ENCODE peak calls at places on chromosomes 3 and 15, in seven cellular contexts. S, L, N, V, O, M and T are unnamed samples.

GRCh38 chr3:128555098-128555825 is 62.3 kb upstream of the GATA2 start:
- DNase-seq in S (no peak), L (no peak), N (peak), V (no peak), O (no peak), M (no peak), T (no peak)

GRCh38 chr15:96109820-96110219 is 220.7 kb upstream of the NR2F2 start:
- DNase-seq in S (no peak), L (no peak), N (no peak), V (no peak), O (no peak), M (no peak), T (no peak)

GRCh38 chr3:129608087-129608935 is 1.8 kb upstream of the PLXND1 start:
- DNase-seq in S (peak), L (peak), N (no peak), V (peak), O (no peak), M (no peak), T (no peak)

GRCh38 chr3:127792664-127793292 is 29.5 kb downstream of the MGLL start:
- DNase-seq in S (peak), L (peak), N (peak), V (peak), O (peak), M (peak), T (no peak)

GRCh38 chr3:24400015-24400414 is 94.6 kb downstream of the THRB start:
- DNase-seq in S (no peak), L (no peak), N (no peak), V (no peak), O (no peak), M (no peak), T (no peak)

GRCh38 chr3:49930922-49931321 is 1.3 kb upstream of the MON1A start:
- DNase-seq in S (peak), L (no peak), N (no peak), V (no peak), O (no peak), M (no peak), T (no peak)

GRCh38 chr15:35485411-35485810 is 60.6 kb downstream of the DPH6 start:
- DNase-seq in S (no peak), L (no peak), N (no peak), V (no peak), O (no peak), M (no peak), T (no peak)

GRCh38 chr3:159854500-159855124 is 134.0 kb upstream of the IL12A start:
- DNase-seq in S (peak), L (peak), N (no peak), V (peak), O (peak), M (peak), T (no peak)

GRCh38 chr15:93028111-93028631 is 60.8 kb downstream of the RGMA start:
- DNase-seq in S (peak), L (no peak), N (peak), V (no peak), O (no peak), M (no peak), T (no peak)
- TF ChIP-seq CTCF in S (no peak), L (no peak), N (no peak), V (no peak), O (no peak), M (no peak), T (no peak)

DNA sequence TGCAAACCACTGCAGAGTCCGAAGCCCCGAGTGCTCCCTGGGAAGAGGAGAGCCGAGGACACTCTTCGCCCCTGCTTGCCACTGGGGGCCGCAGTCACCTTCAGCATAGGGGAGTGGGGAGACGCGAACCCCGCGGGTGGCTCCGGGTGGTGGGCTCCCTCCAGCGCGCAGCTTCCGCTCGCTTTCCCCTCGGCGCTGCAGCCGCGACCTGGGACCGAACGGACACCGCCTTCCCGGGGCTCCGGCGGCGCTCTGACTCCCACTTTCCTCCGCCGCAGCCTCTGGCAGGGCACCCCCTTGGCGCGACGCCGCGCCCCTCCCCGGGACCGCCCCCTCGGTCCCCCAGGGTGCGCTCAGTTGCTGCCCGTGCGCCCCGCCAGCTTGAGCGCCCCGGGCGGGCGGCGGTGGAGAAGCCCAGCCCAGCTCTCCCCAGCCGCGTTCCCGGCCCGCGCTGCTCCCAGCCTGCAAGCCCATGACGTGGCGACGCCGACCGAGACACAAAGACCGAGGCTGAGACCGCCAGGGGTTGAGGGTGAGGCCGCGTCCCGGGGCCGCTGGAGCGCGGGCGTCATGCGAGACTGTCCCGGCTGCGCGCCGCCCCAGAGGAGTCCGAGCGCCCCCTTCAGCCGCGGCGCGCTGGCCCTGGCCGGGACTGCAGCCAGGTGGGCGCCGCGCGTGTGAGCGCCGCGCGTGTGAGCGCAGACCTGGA is at the start of gene MINAR1:
- DNase-seq in S (peak), L (peak), N (no peak), V (peak), O (no peak), M (peak), T (peak)
- TF ChIP-seq CTCF in S (no peak), L (peak), N (no peak), V (peak), O (peak), M (peak), T (peak)

GRCh38 chr3:14988988-14989394 is 41.6 kb downstream of the NR2C2 start:
- DNase-seq in S (no peak), L (no peak), N (no peak), V (no peak), O (no peak), M (no peak), T (peak)
- TF ChIP-seq CTCF in S (no peak), L (peak), N (no peak), V (no peak), O (no peak), M (no peak), T (peak)

DNA sequence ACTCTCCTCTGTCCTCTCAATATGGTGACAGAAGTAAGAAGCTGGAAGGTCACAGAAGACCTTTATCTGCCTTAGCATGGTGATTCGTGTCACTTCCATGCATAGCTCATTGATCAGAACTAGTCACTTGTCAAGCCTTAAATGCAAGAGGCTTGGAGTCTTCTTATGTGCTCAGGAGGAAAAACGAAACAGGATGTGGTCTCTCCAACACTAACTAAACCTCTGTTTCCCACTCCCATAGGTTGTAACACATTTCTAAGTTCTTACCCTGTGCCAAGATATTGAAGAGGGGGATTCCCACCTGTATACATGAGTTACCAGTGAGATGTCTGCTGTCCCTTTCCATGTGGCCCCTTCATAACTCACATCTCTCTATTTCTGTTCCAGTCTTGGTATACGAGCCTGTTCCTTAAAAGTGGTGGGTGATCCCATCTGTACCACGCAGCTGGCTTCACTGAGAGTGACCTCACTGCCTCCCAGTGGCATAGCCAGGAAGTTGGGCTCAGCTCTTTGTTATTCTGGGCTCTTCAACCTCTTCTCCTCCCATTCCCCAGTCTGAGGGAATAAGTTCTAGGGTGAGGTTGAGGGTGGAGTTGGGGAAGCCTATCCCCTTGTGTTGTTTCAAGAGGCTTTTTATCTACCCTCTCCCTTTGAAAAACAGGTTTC is 203.2 kb upstream of the PPP2R3A start:
- DNase-seq in S (no peak), L (no peak), N (no peak), V (no peak), O (no peak), M (no peak), T (no peak)
- TF ChIP-seq CTCF in S (no peak), L (no peak), N (no peak), V (no peak), O (no peak), M (no peak), T (no peak)